ENCODE peak calls at places on chromosomes 11 and 22, in four cellular contexts. K is HTR-8/SVneo; Q is epithelial cell of esophagus; L is stimulated activated CD8-positive, alpha-beta memory T cell treated with anti-CD3 and anti-CD28 coated beads, Interleukin-4, amount 100 ng/mL, for 1 hour. W is an unnamed sample.
A peak's percentile ranks its signal among the peaks of the same experiment; 100 is the strongest.

GRCh38 chr11:10934293-10934850 is 76.5 kb upstream of the ZBED5 start:
- DNase-seq in K (no peak), Q (peak; percentile 47), L (no peak), W (no peak)

GRCh38 chr11:7204778-7205177 is 46.9 kb upstream of the SYT9 start:
- DNase-seq in K (no peak), Q (peak; percentile 76), L (no peak), W (peak; percentile 78)

GRCh38 chr11:28518825-28519224 is 410.6 kb downstream of the METTL15 start:
- DNase-seq in K (no peak), Q (no peak), L (no peak), W (no peak)

GRCh38 chr11:125941606-125942275 is 4.1 kb upstream of the VSIG10L2 start:
- DNase-seq in K (peak; percentile 47), Q (peak; percentile 57), L (peak; percentile 6), W (peak; percentile 13)

GRCh38 chr11:125379565-125380343 is 116.3 kb downstream of the FEZ1 start:
- DNase-seq in K (no peak), Q (no peak), L (no peak), W (no peak)

GRCh38 chr11:44577231-44577834 is 11.9 kb downstream of the CD82 start:
- DNase-seq in K (no peak), Q (peak; percentile 90), L (no peak), W (no peak)

GRCh38 chr11:105929381-105929955 is 92.6 kb downstream of the MSANTD4 start:
- DNase-seq in K (no peak), Q (peak; percentile 18), L (no peak), W (no peak)

GRCh38 chr11:71502871-71503435 is 24.1 kb upstream of the KRTAP5-7 start:
- DNase-seq in K (no peak), Q (no peak), L (no peak), W (no peak)

GRCh38 chr22:19066531-19067271 is 55.5 kb downstream of the DGCR2 start:
- DNase-seq in K (peak; percentile 25), Q (peak; percentile 74), L (no peak), W (peak; percentile 76)

W was measured in EL.